ENCODE peak calls at places on chromosomes 4 and X, in six cellular contexts. Z is BJ, E is heart left ventricle, D is PC-9, U is NCI-H748 treated with DMSO at 0.1 percent for 48 hours, N is RPMI7951. C is an unnamed sample.

GRCh38 chr4:41213563-41214157 is 682 bp downstream of the APBB2 start:
- DNase-seq in U (no peak), D (no peak), E (peak; percentile 32), Z (no peak), N (peak; percentile 11), C (no peak)

GRCh38 chr4:121653214-121653613 is 43.6 kb downstream of the ANXA5 start:
- DNase-seq in Z (no peak), D (no peak), U (no peak), N (no peak), E (no peak), C (no peak)

GRCh38 chrX:121569609-121570008 is 522.2 kb downstream of the GLUD2 start:
- DNase-seq in D (no peak), Z (no peak), U (no peak), N (no peak), E (no peak), C (no peak)

GRCh38 chr4:165929662-165930061 is 56.6 kb downstream of the TLL1 start:
- DNase-seq in Z (no peak), N (no peak), D (no peak), U (no peak), E (no peak), C (no peak)

GRCh38 chr4:43014266-43014665 is 121.8 kb downstream of the GRXCR1 start:
- DNase-seq in N (no peak), Z (no peak), D (no peak), E (no peak), U (no peak), C (no peak)

GRCh38 chr4:22515145-22515887 is 550 bp downstream of the ADGRA3 start:
- DNase-seq in E (peak; percentile 59), D (peak; percentile 49), N (peak; percentile 71), Z (no peak), U (peak; percentile 5), C (peak; percentile 58)

GRCh38 chr4:97150966-97151365 is 992.3 kb downstream of the STPG2 start:
- DNase-seq in N (no peak), E (no peak), D (no peak), U (no peak), Z (no peak), C (no peak)

GRCh38 chrX:39164212-39164611 is 363.0 kb downstream of the MID1IP1 start:
- DNase-seq in Z (no peak), N (no peak), U (no peak), D (no peak), E (no peak), C (no peak)

GRCh38 chr4:38612996-38613395 is 51.0 kb upstream of the KLF3 start:
- DNase-seq in U (no peak), Z (no peak), N (no peak), D (peak; percentile 49), E (no peak), C (no peak)

GRCh38 chrX:124862304-124862703 is 457.4 kb upstream of the TEX13C start:
- DNase-seq in U (no peak), N (no peak), Z (no peak), D (no peak), E (no peak), C (no peak)

GRCh38 chr4:116603096-116603495 is 482.3 kb downstream of the TRAM1L1 start:
- DNase-seq in N (no peak), U (no peak), Z (no peak), E (no peak), D (no peak), C (no peak)

GRCh38 chrX:24876782-24877315 is 138.9 kb downstream of the ARX start:
- DNase-seq in Z (no peak), D (no peak), E (no peak), U (peak; percentile 74), N (no peak), C (no peak)

GRCh38 chrX:119617511-119618164 is 11.4 kb upstream of the NKRF start:
- DNase-seq in D (no peak), U (no peak), N (no peak), E (no peak), Z (no peak), C (no peak)

GRCh38 chrX:132692526-132692925 is 203.7 kb upstream of the MBNL3 start:
- DNase-seq in N (no peak), D (no peak), Z (no peak), E (no peak), U (no peak), C (no peak)

GRCh38 chrX:132023117-132023895 is at the start of gene STK26:
- DNase-seq in N (peak; percentile 61), D (peak; percentile 76), Z (no peak), U (peak; percentile 27), E (peak; percentile 59), C (peak; percentile 29)

GRCh38 chr4:165331823-165332222 is 4.4 kb downstream of the MSMO1 start:
- DNase-seq in U (peak; percentile 17), N (no peak), D (no peak), Z (no peak), E (no peak), C (no peak)

GRCh38 chrX:21943460-21944135 is 3.1 kb downstream of the SMS start:
- DNase-seq in U (no peak), N (peak; percentile 86), Z (peak; percentile 69), E (no peak), D (peak; percentile 43), C (peak; percentile 13)

GRCh38 chrX:153812220-153812619 is 17.8 kb downstream of the SSR4 start:
- DNase-seq in Z (no peak), N (no peak), U (peak; percentile 4), D (no peak), E (no peak), C (no peak)

GRCh38 chr4:170589597-170590191 is 499.9 kb upstream of the AADAT start:
- DNase-seq in U (peak; percentile 56), N (no peak), Z (no peak), D (no peak), E (no peak), C (no peak)

GRCh38 chrX:123087326-123087725 is 96.8 kb upstream of the GRIA3 start:
- DNase-seq in U (no peak), Z (peak; percentile 14), N (no peak), D (no peak), E (no peak), C (no peak)

GRCh38 chrX:103442536-103442901 is 66.2 kb downstream of the BEX3 start:
- DNase-seq in E (no peak), N (no peak), U (no peak), D (no peak), Z (no peak), C (no peak)

GRCh38 chr4:103934178-103934789 is 214.5 kb upstream of the TACR3 start:
- DNase-seq in N (peak; percentile 31), Z (no peak), D (no peak), U (peak; percentile 45), E (no peak), C (peak; percentile 29)

GRCh38 chr4:1855334-1856070 is 454 bp downstream of the LETM1 start:
- DNase-seq in E (peak; percentile 32), N (no peak), U (no peak), Z (no peak), D (no peak), C (no peak)